ENCODE peak calls at places on chromosomes 1 and 21, in seven cellular contexts. A is NCI-H774; D is stomach; M is activated T-cell treated with anti-CD3 and anti-CD28 coated beads, Interleukin-2, amount 50 U/mL, for 4 hours; S is stimulated activated CD8-positive, alpha-beta memory T cell treated with anti-CD3 and anti-CD28 coated beads, Interleukin-15, amount 100 ng/mL, for 1 hour; O is PC-9; X is skeletal muscle cell. W is an unnamed sample.

GRCh38 chr1:117572546-117572945 is 33.3 kb upstream of the TENT5C start:
- DNase-seq in A (no peak), D (peak), M (peak), S (no peak), O (no peak), X (no peak), W (peak)

GRCh38 chr1:154768456-154769125 is 101.5 kb downstream of the KCNN3 start:
- DNase-seq in A (no peak), D (peak), M (no peak), S (no peak), O (no peak), X (no peak), W (no peak)

GRCh38 chr1:197343663-197344273 is 75.7 kb downstream of the CRB1 start:
- DNase-seq in A (no peak), D (no peak), M (no peak), S (no peak), O (no peak), X (no peak), W (no peak)

GRCh38 chr21:34983680-34984086 is 65.4 kb downstream of the RUNX1 start:
- DNase-seq in A (no peak), D (no peak), M (peak), S (peak), O (no peak), X (no peak), W (no peak)

GRCh38 chr1:8598060-8598724 is 219.2 kb downstream of the RERE start:
- DNase-seq in A (no peak), D (peak), M (no peak), S (no peak), O (no peak), X (peak), W (no peak)

GRCh38 chr1:10682449-10683365 is 113.7 kb downstream of the CASZ1 start:
- DNase-seq in A (no peak), D (no peak), M (no peak), S (no peak), O (no peak), X (no peak), W (no peak)

GRCh38 chr1:164363980-164364379 is 195.0 kb upstream of the PBX1 start:
- DNase-seq in A (no peak), D (peak), M (no peak), S (no peak), O (no peak), X (no peak), W (no peak)

GRCh38 chr1:244230470-244230869 is 179.4 kb downstream of the ZBTB18 start:
- DNase-seq in A (no peak), D (no peak), M (no peak), S (no peak), O (no peak), X (no peak), W (no peak)

GRCh38 chr1:68231627-68232303 is 558 bp downstream of the WLS start:
- DNase-seq in A (peak), D (peak), M (no peak), S (no peak), O (no peak), X (peak), W (no peak)

GRCh38 chr1:211579434-211580302 is 707 bp upstream of the SLC30A1 start:
- DNase-seq in A (peak), D (peak), M (peak), S (no peak), O (peak), X (no peak), W (no peak)

GRCh38 chr1:158248122-158248521 is 6.1 kb upstream of the CD1A start:
- DNase-seq in A (no peak), D (no peak), M (no peak), S (peak), O (no peak), X (no peak), W (no peak)

GRCh38 chr1:19814244-19814661 is 830 bp downstream of the RNF186 start:
- DNase-seq in A (no peak), D (no peak), M (no peak), S (no peak), O (no peak), X (no peak), W (no peak)

GRCh38 chr1:235557495-235557894 is 53.2 kb upstream of the B3GALNT2 start:
- DNase-seq in A (no peak), D (no peak), M (no peak), S (no peak), O (no peak), X (no peak), W (peak)

GRCh38 chr1:234706199-234706598 is 96.2 kb upstream of the IRF2BP2 start:
- DNase-seq in A (no peak), D (no peak), M (no peak), S (no peak), O (no peak), X (no peak), W (no peak)

GRCh38 chr1:6200188-6200809 is 904 bp upstream of the RPL22 start:
- DNase-seq in A (no peak), D (no peak), M (no peak), S (no peak), O (no peak), X (no peak), W (no peak)

GRCh38 chr1:176205322-176205914 is 1.7 kb downstream of the COP1 start:
- DNase-seq in A (no peak), D (no peak), M (no peak), S (no peak), O (peak), X (no peak), W (no peak)

GRCh38 chr1:118074101-118074500 is 110.9 kb downstream of the SPAG17 start:
- DNase-seq in A (no peak), D (no peak), M (no peak), S (no peak), O (no peak), X (no peak), W (no peak)

GRCh38 chr1:145871994-145872411 is 13.1 kb upstream of the PIAS3 start:
- DNase-seq in A (no peak), D (peak), M (peak), S (no peak), O (no peak), X (no peak), W (peak)

GRCh38 chr1:218521414-218522169 is 176.5 kb downstream of the TGFB2 start:
- DNase-seq in A (peak), D (peak), M (peak), S (no peak), O (no peak), X (no peak), W (peak)

GRCh38 chr1:20426923-20427322 is 59.1 kb downstream of the CAMK2N1 start:
- DNase-seq in A (no peak), D (no peak), M (no peak), S (no peak), O (peak), X (peak), W (no peak)

W was measured in stimulated activated CD4-positive, alpha-beta T cell treated with anti-CD3 and anti-CD28 coated beads, Interleukin-4, amount 100 ng/mL, for 4 hours.